ENCODE peak calls at places on chromosomes 11 and 22, in six cellular contexts. J is H9, R is H1, D is IMR-90, L is trophoblast cell, O is mesenchymal stem cell. X is an unnamed sample.

GRCh38 chr22:23207786-23208325 is 27.5 kb downstream of the BCR start:
- DNase-seq in J (no peak), R (no peak), L (no peak), O (no peak), D (no peak), X (no peak)

GRCh38 chr11:64777449-64778222 is 706 bp downstream of the SF1 start:
- DNase-seq in O (peak; percentile 84), R (peak; percentile 80), L (peak; percentile 61), J (peak; percentile 72), D (peak; percentile 75), X (peak; percentile 80)

GRCh38 chr22:44925465-44926123 is 84.2 kb downstream of the PHF21B start:
- DNase-seq in J (no peak), R (no peak), O (no peak), D (no peak), L (no peak), X (no peak)

GRCh38 chr22:50525991-50526848 is 822 bp upstream of the SCO2 start:
- DNase-seq in D (peak; percentile 64), L (peak; percentile 95), O (peak; percentile 83), J (peak; percentile 73), R (peak; percentile 85), X (peak; percentile 75)

GRCh38 chr22:49322231-49322630 is 505.4 kb downstream of the BRD1 start:
- DNase-seq in L (no peak), R (peak; percentile 22), J (no peak), O (no peak), D (no peak), X (no peak)

GRCh38 chr22:48837341-48837935 is 990.2 kb downstream of the BRD1 start:
- DNase-seq in R (no peak), L (no peak), O (no peak), J (no peak), D (no peak), X (no peak)

GRCh38 chr11:1705121-1706052 is 8.4 kb downstream of the KRTAP5-6 start:
- DNase-seq in J (no peak), D (no peak), L (no peak), R (no peak), O (peak; percentile 27), X (no peak)

GRCh38 chr11:11478687-11479086 is 125.6 kb upstream of the CSNK2A3 start:
- DNase-seq in R (peak; percentile 54), J (peak; percentile 76), D (no peak), L (no peak), O (no peak), X (no peak)

GRCh38 chr22:33971561-33971961 is 51.3 kb upstream of the LARGE1 start:
- DNase-seq in L (no peak), O (no peak), J (no peak), R (no peak), D (no peak), X (no peak)

GRCh38 chr11:105100976-105101630 is 38.5 kb downstream of the CARD18 start:
- DNase-seq in L (no peak), R (no peak), O (no peak), J (no peak), D (no peak), X (no peak)

GRCh38 chr11:105106140-105106539 is 33.4 kb downstream of the CARD18 start:
- DNase-seq in D (no peak), O (no peak), L (no peak), J (no peak), R (no peak), X (no peak)

DNA sequence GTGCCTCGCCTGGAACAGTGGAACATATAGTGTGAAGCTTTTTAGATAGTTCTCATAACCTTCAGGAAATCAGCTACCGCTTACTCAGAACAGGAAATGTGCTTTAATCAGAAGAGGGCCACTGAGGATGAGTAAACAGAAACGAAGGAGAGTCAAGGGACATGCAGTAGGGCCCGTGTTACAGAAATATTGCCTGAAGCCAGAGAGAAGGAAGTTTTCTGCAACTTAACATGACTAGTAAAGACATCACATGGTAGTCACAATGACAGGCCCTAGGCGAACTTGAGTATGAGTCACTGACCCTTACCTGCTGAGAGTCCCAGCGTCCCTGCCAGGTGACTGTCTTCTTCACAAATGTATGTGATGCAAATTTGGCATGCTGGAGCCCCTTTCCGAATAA is 39.4 kb downstream of the CARD18 start:
- DNase-seq in R (no peak), L (peak; percentile 88), O (peak; percentile 4), D (no peak), J (peak; percentile 28), X (no peak)
- H2BK120ac ChIP-seq in R (no peak overlapping the region), L (no peak overlapping the region), O (no peak overlapping the region), D (no peak overlapping the region), J (no peak overlapping the region), X (no peak overlapping the region)

GRCh38 chr22:37627545-37627944 is 11.9 kb upstream of the SH3BP1 start:
- DNase-seq in O (no peak), R (no peak), D (no peak), L (no peak), J (no peak), X (no peak)
- H2AFZ ChIP-seq in O (no peak overlapping the region), R (no peak overlapping the region), D (no peak overlapping the region), L (no peak overlapping the region), J (no peak overlapping the region), X (no peak overlapping the region)

GRCh38 chr11:326592-326841 is 5.9 kb upstream of the IFITM3 start:
- DNase-seq in R (peak; percentile 43), D (no peak), O (no peak), L (no peak), J (no peak), X (no peak)
- H2BK120ac ChIP-seq in R (no peak overlapping the region), D (peak overlapping the region; percentile 61), O (peak overlapping the region; percentile 39), L (no peak overlapping the region), J (no peak overlapping the region), X (peak overlapping the region; percentile 76)

DNA sequence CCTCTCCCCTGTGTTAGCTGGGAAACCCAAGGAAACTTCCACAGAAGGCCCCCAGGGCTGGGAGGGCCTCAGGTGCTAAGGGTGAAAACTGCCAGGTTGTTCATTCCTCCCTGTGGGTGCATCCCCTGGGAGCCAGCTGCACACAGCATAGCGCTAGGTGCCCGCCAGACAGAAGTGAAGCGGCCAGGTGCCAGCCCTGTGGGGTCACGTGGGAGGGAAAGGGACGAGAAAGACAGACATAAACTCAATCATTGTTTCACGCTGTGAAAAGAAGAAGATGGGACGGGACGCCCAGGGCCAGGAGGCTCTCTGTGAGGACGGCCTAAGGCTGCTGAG is 31.6 kb upstream of the HMOX1 start:
- DNase-seq in L (no peak), R (no peak), O (no peak), J (no peak), D (no peak), X (no peak)
- H2AFZ ChIP-seq in L (no peak overlapping the region), R (no peak overlapping the region), O (no peak overlapping the region), J (no peak overlapping the region), D (peak overlapping the region; percentile 21), X (no peak overlapping the region)

DNA sequence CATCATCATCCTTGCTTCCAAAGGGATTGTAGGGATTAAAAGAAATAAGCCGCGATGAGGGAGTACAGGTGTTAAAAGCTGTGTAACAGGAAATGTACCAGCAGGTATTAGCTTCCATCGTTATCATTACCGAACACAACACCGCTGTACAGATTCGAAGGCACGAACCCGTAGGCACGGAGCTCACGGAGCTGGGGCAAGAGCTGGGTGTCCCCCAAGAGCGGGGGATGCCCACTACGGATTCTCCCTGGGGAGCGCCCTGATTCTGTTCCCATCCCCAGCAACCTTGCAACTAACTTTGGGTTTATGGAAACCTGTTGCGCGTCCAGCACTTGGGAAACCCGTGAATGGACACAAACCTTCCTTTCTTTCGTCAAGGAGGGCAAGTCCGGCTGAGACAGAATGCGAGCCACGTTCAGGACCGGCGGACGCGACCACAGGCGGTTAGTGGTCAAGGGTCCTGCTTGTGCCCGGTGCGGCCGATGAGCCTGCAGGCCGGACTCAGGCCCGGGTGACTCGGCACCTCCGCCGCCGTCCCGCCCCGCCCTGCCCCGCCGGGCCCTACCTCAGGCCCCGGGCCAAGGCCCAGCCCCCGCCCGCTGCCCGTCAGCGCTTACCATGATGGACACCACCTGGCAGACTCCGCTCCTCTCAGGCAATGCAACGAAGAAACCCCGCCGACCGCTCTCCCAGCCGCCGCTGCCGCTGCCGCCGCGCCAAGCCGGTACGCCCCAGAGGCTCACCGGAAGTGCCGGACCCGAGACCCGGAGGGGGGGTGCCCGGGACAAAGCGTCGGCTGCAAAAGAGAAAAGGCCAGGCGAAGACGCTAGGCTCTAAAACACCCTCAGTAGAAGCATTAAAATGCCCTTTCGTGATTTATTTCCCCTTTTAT is at the start of gene UFD1:
- DNase-seq in J (peak; percentile 87), D (peak; percentile 81), R (peak; percentile 88), L (peak; percentile 64), O (peak; percentile 93), X (peak; percentile 81)
- H2BK120ac ChIP-seq in J (peak within 1 kb of the TSS; percentile 95), D (peak within 1 kb of the TSS; percentile 98), R (peak within 1 kb of the TSS; percentile 72), L (peak within 1 kb of the TSS; percentile 86), O (peak within 1 kb of the TSS; percentile 86), X (no peak within 1 kb of the TSS)

GRCh38 chr11:75031771-75032549 is 43.2 kb downstream of the NEU3 start:
- DNase-seq in J (peak; percentile 86), L (peak; percentile 73), R (peak; percentile 93), D (peak; percentile 78), O (peak; percentile 72), X (peak; percentile 56)

GRCh38 chr11:75040167-75040770 is 51.5 kb downstream of the NEU3 start:
- DNase-seq in L (peak; percentile 23), R (peak; percentile 23), O (no peak), D (no peak), J (no peak), X (no peak)

GRCh38 chr11:75033916-75034315 is 45.2 kb downstream of the NEU3 start:
- DNase-seq in O (no peak), D (no peak), L (no peak), R (peak; percentile 6), J (no peak), X (no peak)

GRCh38 chr11:75032550-75032935 is 43.8 kb downstream of the NEU3 start:
- DNase-seq in L (no peak), D (no peak), J (no peak), O (no peak), R (peak; percentile 27), X (no peak)

GRCh38 chr11:75035911-75036536 is 47.3 kb downstream of the NEU3 start:
- DNase-seq in J (peak; percentile 23), D (no peak), R (peak; percentile 35), L (peak; percentile 94), O (no peak), X (no peak)
- H2AFZ ChIP-seq in J (no peak overlapping the region), D (no peak overlapping the region), R (no peak overlapping the region), L (no peak overlapping the region), O (no peak overlapping the region), X (no peak overlapping the region)

GRCh38 chr11:128592454-128592853 is 5.1 kb upstream of the ETS1 start:
- DNase-seq in D (no peak), R (no peak), J (no peak), O (no peak), L (no peak), X (peak; percentile 35)
- H2BK120ac ChIP-seq in D (no peak overlapping the region), R (no peak overlapping the region), J (no peak overlapping the region), O (no peak overlapping the region), L (no peak overlapping the region), X (no peak overlapping the region)

GRCh38 chr11:10350341-10350740 is 45.5 kb downstream of the ADM start:
- DNase-seq in J (peak; percentile 91), D (peak; percentile 86), R (no peak), O (peak; percentile 78), L (peak; percentile 99), X (no peak)

GRCh38 chr11:10349281-10349665 is 44.4 kb downstream of the ADM start:
- DNase-seq in L (peak; percentile 58), J (no peak), O (no peak), R (no peak), D (no peak), X (no peak)

GRCh38 chr11:10348650-10349280 is 43.9 kb downstream of the ADM start:
- DNase-seq in O (peak; percentile 74), J (no peak), L (peak; percentile 85), D (peak; percentile 84), R (no peak), X (no peak)

GRCh38 chr11:10351435-10351767 is 46.5 kb downstream of the ADM start:
- DNase-seq in J (no peak), O (no peak), R (no peak), L (no peak), D (no peak), X (no peak)

GRCh38 chr11:10349806-10350205 is 44.9 kb downstream of the ADM start:
- DNase-seq in O (no peak), L (peak; percentile 57), D (no peak), J (no peak), R (no peak), X (no peak)
- H2AFZ ChIP-seq in O (no peak overlapping the region), L (no peak overlapping the region), D (no peak overlapping the region), J (no peak overlapping the region), R (no peak overlapping the region), X (no peak overlapping the region)